ENCODE peak calls at places on chromosomes 3 and 15, in eight cellular contexts. One of them, this sample, is unnamed.

GRCh38 chr3:194489736-194490612 is 3.2 kb upstream of the ATP13A3 start:
- DNase-seq in neural crest cell: no peak
- DNase-seq in psoas muscle: no peak
- DNase-seq in Peyer's patch: no peak
- DNase-seq in breast epithelium: no peak
- DNase-seq in lower leg skin: no peak
- DNase-seq in choroid plexus epithelial cell: no peak
- DNase-seq in cardiac fibroblast: peak
- DNase-seq in this sample: peak

GRCh38 chr15:101209285-101209821 is 42.5 kb downstream of the CHSY1 start:
- DNase-seq in neural crest cell: no peak
- DNase-seq in choroid plexus epithelial cell: no peak
- DNase-seq in Peyer's patch: no peak
- DNase-seq in lower leg skin: no peak
- DNase-seq in breast epithelium: no peak
- DNase-seq in psoas muscle: no peak
- DNase-seq in cardiac fibroblast: no peak
- DNase-seq in this sample: no peak

GRCh38 chr3:49552087-49552486 is 2.2 kb upstream of the BSN start:
- DNase-seq in psoas muscle: no peak
- DNase-seq in neural crest cell: no peak
- DNase-seq in Peyer's patch: no peak
- DNase-seq in lower leg skin: no peak
- DNase-seq in cardiac fibroblast: no peak
- DNase-seq in breast epithelium: no peak
- DNase-seq in choroid plexus epithelial cell: no peak
- DNase-seq in this sample: no peak

GRCh38 chr3:110419096-110419495 is 652.5 kb upstream of the NECTIN3 start:
- DNase-seq in neural crest cell: no peak
- DNase-seq in psoas muscle: no peak
- DNase-seq in cardiac fibroblast: peak
- DNase-seq in choroid plexus epithelial cell: peak
- DNase-seq in Peyer's patch: no peak
- DNase-seq in breast epithelium: no peak
- DNase-seq in lower leg skin: no peak
- DNase-seq in this sample: no peak

GRCh38 chr3:72343078-72343477 is 505.2 kb downstream of the SHQ1 start:
- DNase-seq in neural crest cell: no peak
- DNase-seq in cardiac fibroblast: peak
- DNase-seq in choroid plexus epithelial cell: peak
- DNase-seq in Peyer's patch: no peak
- DNase-seq in breast epithelium: no peak
- DNase-seq in lower leg skin: no peak
- DNase-seq in psoas muscle: no peak
- DNase-seq in this sample: no peak

GRCh38 chr3:148896062-148896461 is 31.0 kb downstream of the CPA3 start:
- DNase-seq in psoas muscle: no peak
- DNase-seq in neural crest cell: no peak
- DNase-seq in cardiac fibroblast: no peak
- DNase-seq in choroid plexus epithelial cell: no peak
- DNase-seq in lower leg skin: no peak
- DNase-seq in breast epithelium: no peak
- DNase-seq in Peyer's patch: no peak
- DNase-seq in this sample: no peak

GRCh38 chr15:94206463-94207167 is 24.7 kb upstream of the MCTP2 start:
- DNase-seq in breast epithelium: no peak
- DNase-seq in lower leg skin: peak
- DNase-seq in psoas muscle: no peak
- DNase-seq in neural crest cell: no peak
- DNase-seq in Peyer's patch: no peak
- DNase-seq in choroid plexus epithelial cell: peak
- DNase-seq in cardiac fibroblast: no peak
- DNase-seq in this sample: no peak

GRCh38 chr15:84915011-84915958 is 30.8 kb downstream of the SLC28A1 start:
- DNase-seq in neural crest cell: no peak
- DNase-seq in Peyer's patch: peak
- DNase-seq in psoas muscle: peak
- DNase-seq in choroid plexus epithelial cell: peak
- DNase-seq in breast epithelium: peak
- DNase-seq in cardiac fibroblast: peak
- DNase-seq in lower leg skin: peak
- DNase-seq in this sample: no peak

GRCh38 chr15:37253877-37254276 is 153.5 kb upstream of the MEIS2 start:
- DNase-seq in neural crest cell: no peak
- DNase-seq in breast epithelium: no peak
- DNase-seq in lower leg skin: no peak
- DNase-seq in choroid plexus epithelial cell: peak
- DNase-seq in Peyer's patch: no peak
- DNase-seq in psoas muscle: no peak
- DNase-seq in cardiac fibroblast: peak
- DNase-seq in this sample: no peak

GRCh38 chr3:32226875-32227500 is 11.5 kb upstream of the CMTM8 start:
- DNase-seq in neural crest cell: no peak
- DNase-seq in lower leg skin: no peak
- DNase-seq in cardiac fibroblast: peak
- DNase-seq in breast epithelium: no peak
- DNase-seq in psoas muscle: no peak
- DNase-seq in choroid plexus epithelial cell: peak
- DNase-seq in Peyer's patch: no peak
- DNase-seq in this sample: no peak

GRCh38 chr3:100080573-100080972 is 33.7 kb downstream of the FILIP1L start:
- DNase-seq in lower leg skin: no peak
- DNase-seq in choroid plexus epithelial cell: no peak
- DNase-seq in neural crest cell: no peak
- DNase-seq in breast epithelium: no peak
- DNase-seq in Peyer's patch: no peak
- DNase-seq in cardiac fibroblast: peak
- DNase-seq in psoas muscle: no peak
- DNase-seq in this sample: no peak

DNA sequence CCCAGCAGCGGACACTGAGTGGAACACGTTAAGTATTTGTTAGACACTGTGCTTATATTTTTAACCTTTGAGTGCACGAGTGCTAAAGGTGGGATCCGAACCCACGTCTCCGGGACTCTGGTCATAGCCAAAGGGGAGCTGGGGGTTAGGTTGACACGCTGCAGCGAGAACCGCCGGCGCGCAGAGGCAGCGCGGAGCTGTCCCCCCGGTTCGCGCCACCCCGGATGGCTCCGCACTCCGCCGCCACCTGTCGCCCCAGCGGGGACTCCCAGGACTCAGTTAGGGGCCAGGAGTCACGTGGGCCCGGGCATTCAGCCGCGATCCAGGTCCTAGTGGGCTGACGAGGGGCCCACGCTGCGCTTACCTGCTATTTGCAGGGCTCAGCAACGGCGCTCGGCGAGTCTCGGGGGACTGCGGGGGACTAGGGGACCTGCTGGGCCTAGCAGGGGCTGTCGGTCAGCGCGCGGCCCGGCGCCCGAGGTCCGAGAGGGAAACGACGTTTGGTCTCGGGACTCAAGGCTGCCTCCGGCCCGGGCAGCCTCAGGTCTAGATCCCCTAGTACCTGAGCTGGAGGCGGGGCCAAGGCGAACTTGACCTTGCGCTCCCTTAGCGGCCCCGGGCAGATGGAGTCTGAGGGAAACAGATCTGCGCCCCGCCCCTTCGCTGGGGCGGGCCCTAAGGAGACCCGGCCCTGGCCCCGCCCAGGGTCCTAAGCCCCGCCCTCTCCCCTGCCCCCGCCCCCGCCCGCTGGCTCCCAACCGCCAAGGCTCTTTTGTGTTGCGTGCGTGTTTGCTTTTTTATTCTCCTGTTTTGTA is at the start of gene NMNAT3:
- DNase-seq in lower leg skin: peak
- DNase-seq in psoas muscle: peak
- DNase-seq in choroid plexus epithelial cell: peak
- DNase-seq in breast epithelium: peak
- DNase-seq in Peyer's patch: peak
- DNase-seq in cardiac fibroblast: peak
- DNase-seq in neural crest cell: peak
- DNase-seq in this sample: peak
- TF ChIP-seq CTCF in lower leg skin: no peak
- TF ChIP-seq CTCF in psoas muscle: no peak
- TF ChIP-seq CTCF in choroid plexus epithelial cell: no peak
- TF ChIP-seq CTCF in breast epithelium: no peak
- TF ChIP-seq CTCF in Peyer's patch: no peak
- TF ChIP-seq CTCF in cardiac fibroblast: no peak
- TF ChIP-seq CTCF in neural crest cell: no peak
- TF ChIP-seq CTCF in this sample: no peak

DNA sequence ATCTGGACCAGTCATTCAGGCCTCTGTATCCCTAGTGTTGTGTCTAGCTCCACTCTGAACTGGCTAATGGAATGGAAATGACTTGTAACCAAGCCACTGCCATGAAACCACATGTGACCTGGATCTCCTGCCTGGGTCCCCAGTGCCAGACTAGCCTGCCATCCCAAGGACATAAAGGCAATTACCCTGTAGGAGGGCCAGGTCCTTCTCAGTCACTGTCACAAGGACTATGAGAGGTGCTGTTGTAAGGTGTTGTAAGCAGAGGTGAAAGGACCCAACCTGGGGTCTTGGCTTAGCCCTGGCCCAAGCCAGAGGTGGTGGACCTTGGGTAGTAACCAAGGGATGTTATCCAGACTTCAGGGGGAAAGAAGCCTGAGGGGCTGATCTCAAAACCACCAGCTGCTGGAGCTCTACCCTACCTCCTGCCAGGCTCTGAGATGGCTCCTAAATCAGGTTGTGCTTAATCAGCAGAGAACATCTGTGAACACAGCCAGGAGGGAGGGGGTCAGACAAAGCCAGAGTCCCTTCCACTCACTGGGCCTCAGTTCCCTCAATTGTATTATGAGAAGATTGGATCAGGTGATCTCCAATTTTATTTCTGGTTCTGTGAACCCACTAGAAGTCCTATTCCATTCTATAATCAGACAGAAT is 15.7 kb upstream of the KLHL24 start:
- DNase-seq in breast epithelium: no peak
- DNase-seq in lower leg skin: no peak
- DNase-seq in neural crest cell: no peak
- DNase-seq in cardiac fibroblast: no peak
- DNase-seq in psoas muscle: no peak
- DNase-seq in choroid plexus epithelial cell: no peak
- DNase-seq in Peyer's patch: no peak
- DNase-seq in this sample: no peak
- TF ChIP-seq CTCF in breast epithelium: no peak
- TF ChIP-seq CTCF in lower leg skin: no peak
- TF ChIP-seq CTCF in neural crest cell: no peak
- TF ChIP-seq CTCF in cardiac fibroblast: no peak
- TF ChIP-seq CTCF in psoas muscle: peak
- TF ChIP-seq CTCF in choroid plexus epithelial cell: no peak
- TF ChIP-seq CTCF in Peyer's patch: no peak
- TF ChIP-seq CTCF in this sample: no peak

GRCh38 chr3:170387952-170388351 is 30.4 kb downstream of the SKIL start:
- DNase-seq in Peyer's patch: no peak
- DNase-seq in psoas muscle: no peak
- DNase-seq in lower leg skin: no peak
- DNase-seq in choroid plexus epithelial cell: peak
- DNase-seq in breast epithelium: no peak
- DNase-seq in neural crest cell: no peak
- DNase-seq in cardiac fibroblast: peak
- DNase-seq in this sample: no peak
- TF ChIP-seq CTCF in Peyer's patch: no peak
- TF ChIP-seq CTCF in psoas muscle: no peak
- TF ChIP-seq CTCF in lower leg skin: no peak
- TF ChIP-seq CTCF in choroid plexus epithelial cell: peak
- TF ChIP-seq CTCF in breast epithelium: no peak
- TF ChIP-seq CTCF in neural crest cell: peak
- TF ChIP-seq CTCF in cardiac fibroblast: peak
- TF ChIP-seq CTCF in this sample: no peak

GRCh38 chr15:75641176-75641498 is 1.1 kb upstream of the IMP3 start:
- DNase-seq in cardiac fibroblast: no peak
- DNase-seq in breast epithelium: no peak
- DNase-seq in lower leg skin: no peak
- DNase-seq in neural crest cell: no peak
- DNase-seq in Peyer's patch: no peak
- DNase-seq in choroid plexus epithelial cell: no peak
- DNase-seq in psoas muscle: no peak
- DNase-seq in this sample: no peak

GRCh38 chr15:75641603-75642002 is 1.6 kb upstream of the IMP3 start:
- DNase-seq in Peyer's patch: no peak
- DNase-seq in psoas muscle: no peak
- DNase-seq in choroid plexus epithelial cell: no peak
- DNase-seq in cardiac fibroblast: no peak
- DNase-seq in lower leg skin: no peak
- DNase-seq in neural crest cell: no peak
- DNase-seq in breast epithelium: no peak
- DNase-seq in this sample: no peak

GRCh38 chr15:75640483-75641175 is 605 bp upstream of the IMP3 start:
- DNase-seq in cardiac fibroblast: peak
- DNase-seq in psoas muscle: no peak
- DNase-seq in neural crest cell: no peak
- DNase-seq in choroid plexus epithelial cell: peak
- DNase-seq in lower leg skin: no peak
- DNase-seq in Peyer's patch: peak
- DNase-seq in breast epithelium: no peak
- DNase-seq in this sample: no peak

GRCh38 chr15:75639191-75639708 is 774 bp downstream of the IMP3 start:
- DNase-seq in lower leg skin: no peak
- DNase-seq in choroid plexus epithelial cell: peak
- DNase-seq in Peyer's patch: no peak
- DNase-seq in neural crest cell: no peak
- DNase-seq in breast epithelium: no peak
- DNase-seq in cardiac fibroblast: peak
- DNase-seq in psoas muscle: no peak
- DNase-seq in this sample: no peak

DNA sequence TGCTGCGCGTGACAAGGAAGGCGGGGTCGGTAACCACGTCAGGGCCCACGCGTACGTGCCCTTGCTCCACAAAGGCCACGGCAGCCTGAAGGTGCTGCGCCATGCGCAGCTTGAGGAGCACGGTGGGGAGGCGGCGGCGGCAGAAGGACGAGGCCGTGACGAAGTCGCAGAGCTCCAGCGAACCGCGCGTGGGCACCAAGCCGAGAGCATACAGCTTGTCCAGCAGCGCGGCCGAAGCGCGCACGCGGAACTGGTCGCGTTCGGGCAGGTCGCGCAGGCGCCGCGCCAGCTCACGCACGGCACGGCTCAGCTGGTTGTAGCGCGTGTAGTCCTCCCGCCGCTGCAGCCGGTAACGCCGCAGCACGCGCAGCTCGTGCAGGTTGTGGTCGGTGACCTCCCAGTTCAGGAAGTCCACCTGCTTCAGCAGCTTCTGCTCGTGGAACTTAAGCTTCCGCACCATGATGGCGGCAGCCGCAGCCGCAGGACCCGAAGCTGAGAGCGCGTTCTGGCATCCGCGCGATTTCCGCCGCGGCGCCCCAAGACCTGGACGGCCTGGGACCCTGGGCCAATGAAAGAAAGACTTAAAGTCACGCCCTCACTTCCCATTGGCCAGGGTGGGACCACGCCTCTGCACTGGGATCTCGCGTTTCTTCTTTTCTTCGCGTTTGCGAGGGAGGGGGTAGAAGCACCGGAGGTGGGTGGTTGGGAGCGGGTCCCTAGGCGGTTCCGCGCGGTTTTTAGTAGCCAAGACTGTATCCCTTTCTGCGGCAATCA is at the start of gene IMP3:
- DNase-seq in choroid plexus epithelial cell: peak
- DNase-seq in neural crest cell: peak
- DNase-seq in lower leg skin: peak
- DNase-seq in Peyer's patch: peak
- DNase-seq in psoas muscle: peak
- DNase-seq in breast epithelium: peak
- DNase-seq in cardiac fibroblast: peak
- DNase-seq in this sample: peak
- TF ChIP-seq CTCF in choroid plexus epithelial cell: no peak
- TF ChIP-seq CTCF in neural crest cell: no peak
- TF ChIP-seq CTCF in lower leg skin: no peak
- TF ChIP-seq CTCF in Peyer's patch: no peak
- TF ChIP-seq CTCF in psoas muscle: no peak
- TF ChIP-seq CTCF in breast epithelium: no peak
- TF ChIP-seq CTCF in cardiac fibroblast: no peak
- TF ChIP-seq CTCF in this sample: no peak

GRCh38 chr3:25532763-25533162 is 104.7 kb downstream of the RARB start:
- DNase-seq in choroid plexus epithelial cell: peak
- DNase-seq in psoas muscle: no peak
- DNase-seq in cardiac fibroblast: peak
- DNase-seq in neural crest cell: peak
- DNase-seq in Peyer's patch: peak
- DNase-seq in lower leg skin: no peak
- DNase-seq in breast epithelium: no peak
- DNase-seq in this sample: no peak
- TF ChIP-seq CTCF in choroid plexus epithelial cell: peak
- TF ChIP-seq CTCF in psoas muscle: peak
- TF ChIP-seq CTCF in cardiac fibroblast: peak
- TF ChIP-seq CTCF in neural crest cell: peak
- TF ChIP-seq CTCF in Peyer's patch: no peak
- TF ChIP-seq CTCF in lower leg skin: no peak
- TF ChIP-seq CTCF in breast epithelium: peak
- TF ChIP-seq CTCF in this sample: no peak